ENCODE peak calls at places on chromosome 14, in four cellular contexts. D is esophagus squamous epithelium; K is cardiac muscle cell; O is CD8-positive, alpha-beta T cell. R is an unnamed sample.
A peak's percentile ranks its signal among the peaks of the same experiment; 100 is the strongest.

GRCh38 chr14:102590667-102591099 is 1.8 kb upstream of the RCOR1 start:
- DNase-seq in D (no peak), K (peak; percentile 67), O (no peak), R (no peak)

GRCh38 chr14:20934148-20934762 is 21.0 kb upstream of the RNASE2 start:
- DNase-seq in D (no peak), K (peak; percentile 38), O (peak; percentile 50), R (no peak)

GRCh38 chr14:56798447-56799326 is 11.6 kb downstream of the OTX2 start:
- DNase-seq in D (no peak), K (no peak), O (no peak), R (no peak)

GRCh38 chr14:105212541-105213305 is 31.6 kb upstream of the NUDT14 start:
- DNase-seq in D (no peak), K (no peak), O (no peak), R (no peak)

GRCh38 chr14:91400696-91401095 is 16.9 kb downstream of the CCDC88C start:
- DNase-seq in D (no peak), K (peak; percentile 20), O (no peak), R (no peak)

GRCh38 chr14:92041203-92041602 is 1.3 kb upstream of the TRIP11 start:
- DNase-seq in D (no peak), K (no peak), O (no peak), R (no peak)

GRCh38 chr14:105863296-105864108 is 337.1 kb downstream of the TMEM121 start:
- DNase-seq in D (no peak), K (no peak), O (peak; percentile 47), R (no peak)

GRCh38 chr14:88189040-88189839 is 133.8 kb downstream of the KCNK10 start:
- DNase-seq in D (no peak), K (peak; percentile 96), O (peak; percentile 54), R (peak; percentile 16)

GRCh38 chr14:94381149-94382030 is 7.0 kb downstream of the SERPINA1 start:
- DNase-seq in D (no peak), K (no peak), O (no peak), R (no peak)

GRCh38 chr14:92040431-92041040 is 677 bp upstream of the TRIP11 start:
- DNase-seq in D (no peak), K (peak; percentile 32), O (peak; percentile 52), R (no peak)

GRCh38 chr14:91317381-91318313 is 73.1 kb upstream of the GPR68 start:
- DNase-seq in D (peak; percentile 26), K (peak; percentile 71), O (peak; percentile 98), R (no peak)

GRCh38 chr14:30874120-30874998 is at the start of gene COCH:
- DNase-seq in D (no peak), K (no peak), O (peak; percentile 57), R (no peak)

GRCh38 chr14:64639340-64639821 is 64.8 kb upstream of the PLEKHG3 start:
- DNase-seq in D (no peak), K (peak; percentile 35), O (no peak), R (no peak)

GRCh38 chr14:32683679-32684078 is 255.0 kb upstream of the NPAS3 start:
- DNase-seq in D (no peak), K (no peak), O (no peak), R (no peak)

GRCh38 chr14:37994846-37995372 is 212.8 kb upstream of the SSTR1 start:
- DNase-seq in D (no peak), K (no peak), O (no peak), R (no peak)

GRCh38 chr14:59204305-59204704 is 15.8 kb downstream of the DAAM1 start:
- DNase-seq in D (no peak), K (no peak), O (no peak), R (no peak)

GRCh38 chr14:62943202-62943601 is 102.1 kb downstream of the KCNH5 start:
- DNase-seq in D (no peak), K (no peak), O (no peak), R (no peak)

GRCh38 chr14:69632154-69632553 is 20.8 kb downstream of the SUSD6 start:
- DNase-seq in D (no peak), K (no peak), O (no peak), R (no peak)

GRCh38 chr14:95830386-95830785 is 46.2 kb upstream of the TUNAR start:
- DNase-seq in D (no peak), K (no peak), O (no peak), R (no peak)

GRCh38 chr14:90276627-90277367 is 20.4 kb downstream of the PSMC1 start:
- DNase-seq in D (no peak), K (peak; percentile 16), O (no peak), R (no peak)

GRCh38 chr14:26282578-26282977 is 315.3 kb downstream of the NOVA1 start:
- DNase-seq in D (no peak), K (peak; percentile 7), O (no peak), R (no peak)

GRCh38 chr14:69316449-69317391 is 56.8 kb downstream of the GALNT16 start:
- DNase-seq in D (no peak), K (peak; percentile 97), O (peak; percentile 21), R (peak; percentile 54)

GRCh38 chr14:91349481-91350074 is 68.0 kb downstream of the CCDC88C start:
- DNase-seq in D (no peak), K (no peak), O (no peak), R (no peak)

GRCh38 chr14:86533834-86534233 is 1003.9 kb downstream of the FLRT2 start:
- DNase-seq in D (no peak), K (no peak), O (no peak), R (no peak)

GRCh38 chr14:45377201-45377600 is 124.2 kb upstream of the MIS18BP1 start:
- DNase-seq in D (no peak), K (no peak), O (no peak), R (no peak)
- H3K27ac ChIP-seq in D (no peak overlapping the region), K (no peak overlapping the region), O (no peak overlapping the region), R (no peak overlapping the region)

GRCh38 chr14:24506443-24506842 is 1.6 kb downstream of the CMA1 start:
- DNase-seq in D (no peak), K (no peak), O (no peak), R (no peak)

GRCh38 chr14:24508155-24508554 is at the start of gene CMA1:
- DNase-seq in D (no peak), K (no peak), O (no peak), R (no peak)

GRCh38 chr14:24504425-24504824 is 3.6 kb downstream of the CMA1 start:
- DNase-seq in D (no peak), K (no peak), O (no peak), R (no peak)
- H3K4me1 ChIP-seq in D (no peaks in the 10 kb centered on the region), K (no peaks in the 10 kb centered on the region), O (no peaks in the 10 kb centered on the region), R (no peaks in the 10 kb centered on the region)

DNA sequence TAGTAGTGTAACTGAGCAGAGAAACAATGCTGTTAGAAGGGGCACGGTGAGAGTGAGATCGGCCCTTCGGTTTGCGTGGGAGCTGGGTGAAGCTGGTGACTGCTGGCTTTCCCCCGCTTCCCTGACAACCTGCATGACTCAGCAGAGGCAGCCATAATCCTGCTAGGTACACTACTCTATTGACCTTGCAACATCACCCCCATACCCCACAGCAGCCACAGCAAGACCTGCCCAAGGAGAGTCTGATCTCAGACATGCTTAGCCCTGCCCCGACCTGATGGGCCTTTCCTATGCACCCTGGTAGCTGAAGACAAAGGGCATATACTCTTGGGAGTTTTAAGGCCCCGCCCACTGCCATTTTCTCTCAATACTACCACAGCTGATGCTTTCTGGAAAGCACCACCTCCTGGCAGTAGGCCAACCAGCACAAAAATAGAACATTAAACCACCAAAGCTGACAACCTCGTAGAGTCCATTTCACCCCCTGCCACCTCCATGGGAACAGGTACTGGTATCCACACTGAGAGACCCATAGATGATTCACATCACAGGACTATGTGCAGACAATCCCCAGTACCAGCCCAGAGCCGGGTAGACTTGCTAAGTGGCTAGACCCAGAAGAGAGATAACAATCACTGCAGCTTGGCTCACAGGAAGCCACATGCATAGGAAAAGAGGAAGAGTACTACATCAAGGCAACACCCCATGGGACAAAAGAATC is 75.9 kb upstream of the RGS6 start:
- DNase-seq in D (no peak), K (no peak), O (no peak), R (no peak)
- H3K36me3 ChIP-seq in D (no peaks in the 10 kb centered on the region), K (no peaks in the 10 kb centered on the region), O (no peaks in the 10 kb centered on the region), R (no peaks in the 10 kb centered on the region)

GRCh38 chr14:100309028-100309718 is 2.9 kb upstream of the SLC25A29 start:
- DNase-seq in D (no peak), K (no peak), O (no peak), R (no peak)

GRCh38 chr14:100306506-100307214 is 416 bp upstream of the SLC25A29 start:
- DNase-seq in D (peak; percentile 36), K (peak; percentile 91), O (peak; percentile 89), R (peak; percentile 61)

GRCh38 chr14:100306256-100306505 is at the start of gene SLC25A29:
- DNase-seq in D (no peak), K (no peak), O (no peak), R (no peak)

GRCh38 chr14:100307215-100308111 is 1.2 kb upstream of the SLC25A29 start:
- DNase-seq in D (no peak), K (no peak), O (no peak), R (no peak)

DNA sequence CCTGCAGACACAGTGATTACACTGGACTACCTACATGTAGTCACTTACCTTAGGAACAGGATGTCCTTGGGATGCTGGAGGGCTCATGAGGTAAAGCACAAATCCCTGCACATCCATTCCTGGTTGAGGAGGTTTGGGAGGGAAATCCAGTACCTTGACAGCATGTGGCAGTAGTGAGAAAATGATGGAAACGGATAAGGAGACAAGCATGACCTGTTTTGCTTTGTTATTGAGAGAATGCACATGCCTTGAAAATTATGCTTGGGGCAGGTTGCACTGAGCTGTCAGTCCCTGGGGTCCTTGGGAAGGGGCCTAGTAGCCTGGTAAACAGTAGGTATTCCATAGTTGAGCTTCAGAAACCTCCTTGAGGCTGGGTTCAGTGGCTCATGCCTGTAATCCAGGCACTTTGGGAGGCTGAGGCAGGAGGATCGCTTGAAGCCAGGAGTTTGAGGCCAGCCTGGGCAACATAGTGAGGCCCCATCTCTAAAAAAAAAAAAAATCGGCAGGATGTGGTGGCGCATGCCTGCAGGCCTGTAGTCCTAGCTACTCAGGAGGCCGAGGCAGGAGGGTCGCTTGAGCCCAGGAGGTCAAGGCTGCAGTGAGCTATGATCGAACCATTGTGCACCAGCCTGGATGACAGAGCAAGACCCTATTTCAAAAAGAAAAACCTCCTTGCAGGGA is 2.0 kb upstream of the SLC25A29 start:
- DNase-seq in D (no peak), K (no peak), O (no peak), R (no peak)
- H3K27ac ChIP-seq in D (peak overlapping the region; percentile 28), K (no peak overlapping the region), O (no peak overlapping the region), R (no peak overlapping the region)

GRCh38 chr14:65835501-65835900 is 423.0 kb downstream of the FUT8 start:
- DNase-seq in D (no peak), K (no peak), O (no peak), R (no peak)

GRCh38 chr14:65834812-65835211 is 422.3 kb downstream of the FUT8 start:
- DNase-seq in D (no peak), K (no peak), O (no peak), R (no peak)

GRCh38 chr14:65840118-65840751 is 427.7 kb downstream of the FUT8 start:
- DNase-seq in D (no peak), K (no peak), O (no peak), R (no peak)

GRCh38 chr14:65840786-65841185 is 428.3 kb downstream of the FUT8 start:
- DNase-seq in D (no peak), K (peak; percentile 59), O (no peak), R (no peak)

DNA sequence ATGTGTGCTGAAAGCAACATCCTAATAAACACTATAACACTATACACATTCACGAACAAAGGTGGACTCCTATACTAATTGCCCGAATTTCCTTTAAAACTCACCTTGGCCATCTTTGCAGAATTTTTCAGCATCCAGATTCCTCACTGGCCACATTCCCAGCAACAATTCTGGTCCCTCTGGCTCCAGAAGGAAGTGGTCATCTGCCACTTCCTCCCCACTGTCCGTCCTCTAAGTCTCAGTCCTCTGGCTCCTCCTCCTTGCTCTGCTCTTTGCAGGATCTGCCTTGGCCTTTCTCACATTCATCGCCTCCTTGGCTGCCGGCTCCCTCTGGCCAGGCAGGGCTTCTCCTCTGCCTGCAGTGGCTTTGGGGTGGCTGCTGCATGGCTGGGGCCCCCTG is 426.0 kb downstream of the FUT8 start:
- DNase-seq in D (no peak), K (no peak), O (no peak), R (no peak)
- H3K4me1 ChIP-seq in D (no peaks in the 10 kb centered on the region), K (peaks cover 5% of the 10 kb centered on the region), O (peaks cover 46% of the 10 kb centered on the region), R (no peaks in the 10 kb centered on the region)